ENCODE peak calls at places on chromosome 11, in six cellular contexts. I is breast epithelium; H is fibroblast of lung; D is cardiac muscle cell; T is effector memory CD4-positive, alpha-beta T cell; J is body of pancreas. S is an unnamed sample.

GRCh38 chr11:35166369-35167360 is 27.7 kb downstream of the CD44 start:
- DNase-seq in I (no peak), H (peak; percentile 97), D (no peak), T (no peak), J (no peak), S (peak; percentile 93)

GRCh38 chr11:1699771-1700170 is 2.8 kb downstream of the KRTAP5-6 start:
- DNase-seq in I (no peak), H (no peak), D (no peak), T (no peak), J (no peak), S (no peak)

GRCh38 chr11:2259466-2259830 is 10.9 kb downstream of the ASCL2 start:
- DNase-seq in I (peak; percentile 34), H (no peak), D (no peak), T (no peak), J (no peak), S (peak; percentile 43)

GRCh38 chr11:121625784-121626506 is 173.2 kb upstream of the SORL1-AS1 start:
- DNase-seq in I (no peak), H (no peak), D (no peak), T (no peak), J (no peak), S (no peak)

GRCh38 chr11:86486261-86487030 is 111.8 kb downstream of the CCDC81 start:
- DNase-seq in I (no peak), H (peak; percentile 24), D (no peak), T (no peak), J (no peak), S (no peak)

GRCh38 chr11:120517390-120518315 is 6.1 kb downstream of the GRIK4 start:
- DNase-seq in I (peak; percentile 37), H (peak; percentile 39), D (peak; percentile 35), T (no peak), J (no peak), S (no peak)

GRCh38 chr11:83472831-83473230 is 186.7 kb upstream of the CCDC90B start:
- DNase-seq in I (no peak), H (no peak), D (no peak), T (no peak), J (no peak), S (no peak)

GRCh38 chr11:62721994-62722393 is 5.3 kb downstream of the HNRNPUL2 start:
- DNase-seq in I (no peak), H (peak; percentile 47), D (peak; percentile 23), T (no peak), J (no peak), S (no peak)

GRCh38 chr11:47188262-47188661 is 2.0 kb upstream of the PACSIN3 start:
- DNase-seq in I (no peak), H (no peak), D (no peak), T (no peak), J (no peak), S (no peak)

GRCh38 chr11:86103808-86104207 is 34.9 kb upstream of the PICALM start:
- DNase-seq in I (no peak), H (peak; percentile 52), D (no peak), T (no peak), J (no peak), S (no peak)

GRCh38 chr11:44138286-44138685 is 42.8 kb downstream of the EXT2 start:
- DNase-seq in I (no peak), H (peak; percentile 64), D (no peak), T (no peak), J (no peak), S (no peak)

GRCh38 chr11:112437096-112437495 is 176.4 kb upstream of the PLET1 start:
- DNase-seq in I (no peak), H (no peak), D (no peak), T (no peak), J (no peak), S (no peak)

GRCh38 chr11:46827995-46828394 is 18.1 kb downstream of the CKAP5 start:
- DNase-seq in I (no peak), H (no peak), D (no peak), T (no peak), J (no peak), S (no peak)

GRCh38 chr11:100445231-100445735 is 241.8 kb upstream of the ARHGAP42 start:
- DNase-seq in I (no peak), H (peak; percentile 20), D (peak; percentile 42), T (no peak), J (peak; percentile 51), S (no peak)

GRCh38 chr11:67438121-67438902 is 830 bp upstream of the PTPRCAP start:
- DNase-seq in I (no peak), H (no peak), D (no peak), T (peak; percentile 68), J (no peak), S (no peak)

GRCh38 chr11:1875093-1875785 is 16.5 kb downstream of the PRR33 start:
- DNase-seq in I (no peak), H (no peak), D (no peak), T (no peak), J (no peak), S (no peak)

GRCh38 chr11:36361472-36361871 is 65.4 kb downstream of the PRR5L start:
- DNase-seq in I (no peak), H (peak; percentile 63), D (no peak), T (no peak), J (no peak), S (no peak)
- H3K4me3 ChIP-seq in I (peak overlapping the region; percentile 1), H (peak overlapping the region; percentile 29), D (no peak overlapping the region), T (peak overlapping the region; percentile 7), J (no peak overlapping the region), S (peak overlapping the region; percentile 15)

GRCh38 chr11:66409226-66409625 is 11.6 kb upstream of the NPAS4 start:
- DNase-seq in I (no peak), H (no peak), D (no peak), T (no peak), J (no peak), S (peak; percentile 62)

GRCh38 chr11:66407651-66408050 is 13.2 kb upstream of the NPAS4 start:
- DNase-seq in I (no peak), H (no peak), D (no peak), T (no peak), J (no peak), S (no peak)

GRCh38 chr11:66411323-66411722 is 9.5 kb upstream of the NPAS4 start:
- DNase-seq in I (no peak), H (no peak), D (no peak), T (no peak), J (no peak), S (no peak)

GRCh38 chr11:66410191-66410590 is 10.6 kb upstream of the NPAS4 start:
- DNase-seq in I (no peak), H (no peak), D (no peak), T (no peak), J (no peak), S (no peak)

DNA sequence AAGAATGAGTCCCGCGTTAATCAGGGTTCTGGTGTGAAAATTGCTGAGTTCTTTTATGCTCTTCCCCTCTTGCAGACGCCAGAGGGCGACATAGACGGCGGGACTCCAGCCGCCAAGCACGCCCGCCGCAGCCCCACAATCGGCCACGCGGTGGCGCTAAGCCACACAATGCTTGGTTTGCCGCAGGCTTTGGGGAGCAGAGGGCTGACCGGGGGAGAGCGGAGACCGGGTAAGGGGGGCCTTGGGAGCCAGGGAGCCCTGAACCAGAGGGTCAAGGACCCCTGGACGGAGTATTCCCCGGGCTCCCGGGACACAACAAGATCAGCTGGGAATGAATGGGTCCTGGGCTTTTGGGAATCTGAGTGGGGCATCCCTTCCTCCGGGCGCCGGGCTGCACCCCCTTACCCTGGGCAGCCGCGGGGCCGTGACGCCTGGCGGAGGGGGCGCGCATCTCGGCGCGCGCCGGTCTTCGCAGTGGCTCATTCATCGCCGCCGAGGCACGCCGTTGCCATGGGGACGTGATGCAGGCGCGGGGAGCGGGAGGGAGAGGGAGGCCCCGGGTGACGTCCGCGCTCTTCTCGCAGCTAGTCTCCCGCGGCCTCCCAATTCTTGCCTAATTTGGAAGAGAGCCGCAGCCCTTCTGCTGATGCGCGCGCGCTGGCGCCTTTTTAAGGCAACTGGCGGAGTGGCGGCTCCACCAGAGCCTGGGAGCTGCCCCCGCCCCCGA is 12.2 kb upstream of the NPAS4 start:
- DNase-seq in I (peak; percentile 80), H (peak; percentile 90), D (peak; percentile 99), T (peak; percentile 79), J (peak; percentile 90), S (peak; percentile 99)
- H3K27ac ChIP-seq in I (no peak overlapping the region), H (peak overlapping the region; percentile 79), D (peak overlapping the region; percentile 98), T (no peak overlapping the region), J (no peak overlapping the region), S (peak overlapping the region; percentile 33)

GRCh38 chr11:69439127-69439526 is 42.3 kb upstream of the LINC01488 start:
- DNase-seq in I (no peak), H (no peak), D (no peak), T (no peak), J (no peak), S (no peak)

GRCh38 chr11:69437876-69438205 is 43.6 kb upstream of the LINC01488 start:
- DNase-seq in I (no peak), H (no peak), D (no peak), T (no peak), J (no peak), S (no peak)

GRCh38 chr11:69440876-69441275 is 40.6 kb upstream of the LINC01488 start:
- DNase-seq in I (no peak), H (no peak), D (no peak), T (no peak), J (no peak), S (no peak)

GRCh38 chr11:69438286-69438920 is 43.1 kb upstream of the LINC01488 start:
- DNase-seq in I (no peak), H (no peak), D (no peak), T (no peak), J (no peak), S (no peak)

DNA sequence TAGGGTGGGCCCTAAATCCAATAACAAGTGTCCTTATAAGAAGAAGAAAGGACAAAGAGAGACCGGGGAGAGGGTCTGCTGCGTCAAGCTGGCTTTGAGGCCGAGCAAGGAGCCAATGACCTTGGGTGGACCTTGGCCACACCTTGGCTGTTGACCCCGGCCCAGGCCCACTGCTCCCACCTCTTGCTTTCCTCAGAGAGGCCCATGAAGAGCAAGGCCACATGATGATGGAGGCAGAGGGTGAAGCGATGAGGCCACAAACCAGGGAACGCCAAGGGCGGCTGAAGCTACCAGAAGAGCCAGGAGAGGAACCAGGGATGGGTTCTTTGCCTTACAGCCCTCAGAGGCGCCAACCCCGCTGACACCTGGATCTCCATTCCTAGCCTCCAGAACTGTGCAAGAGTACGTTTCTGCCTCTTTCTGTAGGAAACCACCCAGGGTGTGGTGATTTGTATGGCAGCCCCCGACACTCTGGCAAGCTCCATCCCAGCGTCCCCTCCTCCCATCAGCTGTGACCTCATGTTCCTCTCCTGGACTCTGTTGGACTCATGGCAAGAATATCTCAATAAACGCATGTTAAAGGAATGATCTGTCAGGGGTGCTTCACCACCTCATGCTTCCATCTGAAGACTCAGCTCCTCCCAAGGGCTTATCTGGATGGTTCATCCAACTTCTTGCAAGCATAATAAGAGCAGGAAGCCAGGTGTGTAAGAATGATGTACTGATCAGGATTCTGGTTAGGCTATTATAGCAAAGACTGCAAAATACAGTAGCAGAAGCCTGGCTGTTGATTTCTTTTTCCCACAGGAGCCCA is 41.6 kb upstream of the LINC01488 start:
- DNase-seq in I (no peak), H (peak; percentile 27), D (no peak), T (no peak), J (no peak), S (no peak)
- H3K4me1 ChIP-seq in I (peaks cover 19% of the 10 kb centered on the region), H (peaks cover 20% of the 10 kb centered on the region), D (peaks cover 8% of the 10 kb centered on the region), T (peaks cover 9% of the 10 kb centered on the region), J (peaks cover 34% of the 10 kb centered on the region), S (peaks cover 58% of the 10 kb centered on the region)

GRCh38 chr11:4704790-4705334 is 278 bp downstream of the MMP26 start:
- DNase-seq in I (no peak), H (no peak), D (no peak), T (no peak), J (no peak), S (no peak)

GRCh38 chr11:4699697-4700435 is 2.2 kb upstream of the OR51E2 start:
- DNase-seq in I (no peak), H (no peak), D (no peak), T (no peak), J (no peak), S (no peak)

GRCh38 chr11:4700436-4700820 is 2.8 kb upstream of the OR51E2 start:
- DNase-seq in I (no peak), H (no peak), D (no peak), T (no peak), J (no peak), S (no peak)

GRCh38 chr11:4704054-4704789 is at the start of gene MMP26:
- DNase-seq in I (no peak), H (no peak), D (no peak), T (no peak), J (no peak), S (no peak)
- H3K4me3 ChIP-seq in I (no peak within 1 kb of the TSS), H (no peak within 1 kb of the TSS), D (no peak within 1 kb of the TSS), T (no peak within 1 kb of the TSS), J (no peak within 1 kb of the TSS), S (no peak within 1 kb of the TSS)